ENCODE peak calls at places on chromosomes 11 and 22, in four cellular contexts. H is K562, O is GM12878, I is IMR-90. F is an unnamed sample.
A peak's percentile ranks its signal among the peaks of the same experiment; 100 is the strongest.

GRCh38 chr11:65477271-65478029 is 21.4 kb upstream of the MALAT1 start:
- DNase-seq in H (peak; percentile 95), O (no peak), I (peak; percentile 92), F (peak; percentile 94)

GRCh38 chr11:100445231-100445735 is 241.8 kb upstream of the ARHGAP42 start:
- DNase-seq in H (no peak), O (no peak), I (no peak), F (peak; percentile 13)

GRCh38 chr11:118913411-118914125 is 12.2 kb downstream of the BCL9L start:
- DNase-seq in H (no peak), O (no peak), I (no peak), F (no peak)

GRCh38 chr11:22711212-22711770 is 44.9 kb downstream of the GAS2 start:
- DNase-seq in H (no peak), O (no peak), I (no peak), F (no peak)

GRCh38 chr11:27456140-27456801 is 16.3 kb downstream of the LGR4 start:
- DNase-seq in H (no peak), O (no peak), I (peak; percentile 50), F (peak; percentile 68)

GRCh38 chr22:27576815-27577564 is 224.6 kb downstream of the MN1 start:
- DNase-seq in H (no peak), O (no peak), I (peak; percentile 70), F (peak; percentile 96)

GRCh38 chr11:120174866-120175265 is 36.0 kb upstream of the OAF start:
- DNase-seq in H (no peak), O (no peak), I (no peak), F (no peak)

GRCh38 chr11:74055938-74056337 is 47.1 kb upstream of the UCP3 start:
- DNase-seq in H (no peak), O (no peak), I (peak; percentile 88), F (no peak)

GRCh38 chr11:134275534-134276395 is at the start of gene GLB1L3:
- DNase-seq in H (peak; percentile 41), O (no peak), I (no peak), F (no peak)

GRCh38 chr11:68659158-68659921 is 25.0 kb upstream of the GAL start:
- DNase-seq in H (peak; percentile 56), O (no peak), I (peak; percentile 97), F (peak; percentile 91)

GRCh38 chr22:34001701-34002466 is 81.6 kb upstream of the LARGE1 start:
- DNase-seq in H (no peak), O (no peak), I (no peak), F (no peak)

DNA sequence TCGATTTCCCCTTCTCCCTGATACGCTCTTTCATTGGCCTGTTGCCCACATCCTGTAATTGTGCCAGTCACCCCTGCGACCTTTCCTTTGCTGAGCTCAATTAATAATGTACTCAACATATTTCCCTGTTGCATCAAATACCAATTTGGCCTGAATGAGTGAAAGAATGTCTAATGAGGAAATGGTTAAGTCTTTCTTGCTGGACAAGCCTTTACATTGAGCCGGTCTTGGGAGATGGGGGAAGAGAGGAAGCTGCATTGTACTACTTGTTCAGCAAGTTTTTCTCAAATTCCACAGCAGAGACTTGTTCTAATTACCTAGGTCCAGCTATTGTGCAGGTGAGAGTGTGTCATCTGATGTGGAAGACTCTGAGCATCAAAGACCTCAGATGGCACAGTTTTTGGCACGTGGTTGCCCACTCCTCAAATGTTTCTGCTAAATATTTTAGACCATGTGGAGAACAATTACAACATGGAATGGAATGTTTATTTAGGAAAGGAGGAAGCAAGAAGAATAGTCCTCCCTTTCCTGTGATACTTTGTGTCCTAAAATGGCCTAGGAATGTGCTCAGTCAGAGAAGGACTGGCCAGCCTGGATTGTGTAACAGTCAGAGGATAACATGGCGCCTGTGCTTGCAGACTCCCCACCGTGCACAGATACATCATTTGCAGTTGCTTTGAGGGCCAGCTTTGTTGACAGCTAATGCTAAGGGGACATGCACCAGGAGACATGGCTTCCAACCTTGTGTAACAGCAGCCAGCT is 129.5 kb upstream of the E2F8 start:
- DNase-seq in H (no peak), O (no peak), I (peak; percentile 31), F (peak; percentile 94)
- TF ChIP-seq FOS in H (no peak), O (no peak), I (no peak), F (no peak)

GRCh38 chr11:57427692-57428082 is 766 bp upstream of the SLC43A3 start:
- DNase-seq in H (no peak), O (no peak), I (peak; percentile 57), F (no peak)
- H3K9ac ChIP-seq in H (peak overlapping the region; percentile 96), O (no peak overlapping the region), I (peak overlapping the region; percentile 80), F (no peak overlapping the region)

DNA sequence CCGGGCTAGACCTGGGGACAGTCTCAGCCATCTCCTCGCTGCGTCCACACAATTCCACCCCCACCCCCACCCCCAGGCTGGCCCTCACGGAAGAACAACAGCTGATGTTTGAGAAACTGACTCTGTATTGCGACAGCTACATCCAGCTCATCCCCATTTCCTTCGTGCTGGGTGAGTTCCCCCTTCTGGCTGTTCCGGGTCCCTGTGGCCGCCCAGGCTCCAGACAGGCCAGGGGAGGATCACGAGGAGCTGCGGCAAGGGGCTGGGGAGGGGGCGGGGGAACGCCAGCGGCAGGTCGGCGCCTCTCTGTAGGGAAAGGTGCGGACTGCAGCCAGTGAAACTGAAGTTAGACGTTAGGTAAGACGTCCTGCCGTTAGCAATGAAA is 4.9 kb downstream of the BEST1 start:
- DNase-seq in H (peak; percentile 40), O (no peak), I (peak; percentile 87), F (no peak)
- TF ChIP-seq FOS in H (no peak), O (no peak), I (no peak), F (no peak)

GRCh38 chr11:122714021-122714420 is 58.5 kb downstream of the UBASH3B start:
- DNase-seq in H (no peak), O (no peak), I (no peak), F (no peak)

GRCh38 chr11:122717264-122717867 is 61.8 kb downstream of the UBASH3B start:
- DNase-seq in H (no peak), O (peak; percentile 73), I (no peak), F (no peak)

GRCh38 chr11:122711831-122712378 is 56.4 kb downstream of the UBASH3B start:
- DNase-seq in H (no peak), O (no peak), I (no peak), F (peak; percentile 98)

GRCh38 chr11:122714484-122714883 is 59.0 kb downstream of the UBASH3B start:
- DNase-seq in H (no peak), O (no peak), I (no peak), F (no peak)

DNA sequence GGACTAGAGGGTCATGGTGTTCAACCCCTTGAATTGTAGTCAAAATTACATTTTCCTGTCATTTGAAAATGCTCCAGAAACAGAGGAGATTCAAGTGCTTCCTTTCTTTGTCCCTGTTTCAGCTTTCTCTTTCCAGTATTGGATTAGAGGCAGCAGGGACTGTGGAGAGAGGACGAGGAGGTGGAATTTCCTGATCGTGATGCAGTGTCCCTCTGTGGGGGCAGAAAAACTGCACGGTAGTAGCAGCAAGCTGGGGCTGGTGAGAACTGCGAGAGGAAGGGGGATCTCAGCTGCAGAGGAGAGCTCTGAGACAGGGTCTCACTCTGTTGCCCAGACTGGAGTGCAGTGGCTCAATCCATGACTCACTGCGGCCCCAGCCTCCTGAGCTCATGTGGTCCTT is 60.4 kb downstream of the UBASH3B start:
- DNase-seq in H (no peak), O (no peak), I (no peak), F (peak; percentile 58)
- H3K9ac ChIP-seq in H (no peak overlapping the region), O (no peak overlapping the region), I (no peak overlapping the region), F (peak overlapping the region; percentile 0)

DNA sequence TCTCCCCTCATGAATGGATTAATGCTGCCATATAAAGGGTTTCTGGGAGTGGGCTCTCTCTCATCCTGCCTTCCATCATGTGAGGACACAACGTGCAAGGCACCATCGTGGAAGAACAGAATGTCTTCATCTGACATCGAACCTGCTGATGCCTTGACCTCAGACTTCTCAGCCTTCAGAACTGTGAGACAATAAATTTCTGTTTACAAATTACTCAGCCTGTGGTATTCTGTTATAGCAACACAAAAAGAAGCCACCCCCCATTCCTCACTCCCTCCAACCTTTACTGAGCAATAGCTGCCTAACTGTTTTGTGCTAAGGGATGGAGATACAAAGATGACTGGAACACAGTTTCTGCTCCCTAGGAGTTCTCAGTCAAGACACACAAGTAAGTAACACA is 106.1 kb upstream of the PLET1 start:
- DNase-seq in H (no peak), O (no peak), I (peak; percentile 80), F (no peak)
- TF ChIP-seq FOS in H (no peak), O (no peak), I (no peak), F (no peak)